ENCODE peak calls at places on chromosomes 7 and 10, in four cellular contexts. J is HepG2, K is WTC11, E is SK-N-SH. X is an unnamed sample.

GRCh38 chr10:93837783-93838677 is 55.7 kb upstream of the SLC35G1 start:
- DNase-seq in E (no peak), K (no peak), J (no peak), X (no peak)

GRCh38 chr10:15333909-15334649 is 37.0 kb downstream of the FAM171A1 start:
- DNase-seq in K (no peak), E (peak), J (peak), X (no peak)

GRCh38 chr10:26621889-26622681 is 75.4 kb upstream of the PDSS1 start:
- DNase-seq in K (peak), E (peak), J (no peak), X (peak)

GRCh38 chr10:101902032-101902799 is 58.6 kb upstream of the KCNIP2 start:
- DNase-seq in E (no peak), K (peak), J (no peak), X (no peak)

GRCh38 chr10:95388539-95388938 is 97.7 kb upstream of the PDLIM1 start:
- DNase-seq in J (peak), K (no peak), E (no peak), X (no peak)

GRCh38 chr7:1940402-1940786 is 270.3 kb downstream of the ELFN1 start:
- DNase-seq in E (no peak), K (no peak), J (no peak), X (peak)

GRCh38 chr7:32476816-32477648 is 13.1 kb downstream of the LSM5 start:
- DNase-seq in E (no peak), J (no peak), K (no peak), X (no peak)

GRCh38 chr10:87603196-87603595 is 56.5 kb upstream of the PAPSS2 start:
- DNase-seq in J (no peak), K (no peak), E (no peak), X (no peak)

GRCh38 chr7:139721844-139722243 is 56.0 kb downstream of the HIPK2 start:
- DNase-seq in J (no peak), K (no peak), E (no peak), X (no peak)

GRCh38 chr10:20768849-20769248 is 128.3 kb downstream of the NEBL start:
- DNase-seq in K (no peak), J (no peak), E (peak), X (no peak)

GRCh38 chr10:129548534-129549130 is 81.6 kb downstream of the MGMT start:
- DNase-seq in E (no peak), K (no peak), J (no peak), X (no peak)

GRCh38 chr10:77770081-77770867 is 132.7 kb upstream of the KCNMA1 start:
- DNase-seq in E (no peak), J (no peak), K (no peak), X (no peak)

GRCh38 chr7:66894463-66895080 is 26.5 kb upstream of the TMEM248 start:
- DNase-seq in E (no peak), K (peak), J (no peak), X (peak)

GRCh38 chr7:70321016-70321415 is 722.7 kb downstream of the AUTS2 start:
- DNase-seq in K (no peak), E (no peak), J (no peak), X (no peak)

GRCh38 chr10:53836638-53837037 is 964.4 kb downstream of the PCDH15 start:
- DNase-seq in K (no peak), E (peak), J (no peak), X (no peak)

GRCh38 chr10:101879456-101880189 is 36.0 kb upstream of the KCNIP2 start:
- DNase-seq in J (no peak), E (no peak), K (no peak), X (no peak)

GRCh38 chr7:118473271-118473670 is 248.8 kb downstream of the ANKRD7 start:
- DNase-seq in J (no peak), E (no peak), K (no peak), X (no peak)

GRCh38 chr10:62016477-62017140 is 115.1 kb downstream of the ARID5B start:
- DNase-seq in K (no peak), E (no peak), J (no peak), X (no peak)

GRCh38 chr7:84191261-84191660 is 3.3 kb downstream of the SEMA3A start:
- DNase-seq in J (no peak), E (no peak), K (no peak), X (no peak)

GRCh38 chr7:34011711-34012110 is 106.4 kb downstream of the BMPER start:
- DNase-seq in J (no peak), K (no peak), E (no peak), X (no peak)

GRCh38 chr10:17003151-17003550 is 126.5 kb downstream of the CUBN start:
- DNase-seq in K (no peak), J (no peak), E (peak), X (peak)

GRCh38 chr10:103549349-103549685 is 55.8 kb downstream of the NEURL1 start:
- DNase-seq in K (peak), J (no peak), E (peak), X (no peak)

GRCh38 chr7:142445019-142445686 is 187.3 kb upstream of the PRSS58 start:
- DNase-seq in J (no peak), K (peak), E (no peak), X (peak)

GRCh38 chr10:64102264-64102633 is 581.0 kb downstream of the REEP3 start:
- DNase-seq in K (no peak), E (no peak), J (no peak), X (no peak)

GRCh38 chr10:13587367-13587766 is 602 bp downstream of the PRPF18 start:
- DNase-seq in E (peak), J (peak), K (no peak), X (peak)

GRCh38 chr10:87740232-87740631 is 77.8 kb downstream of the ATAD1 start:
- DNase-seq in J (peak), E (no peak), K (no peak), X (no peak)

GRCh38 chr7:81503771-81504170 is 266.1 kb downstream of the HGF start:
- DNase-seq in E (no peak), J (no peak), K (no peak), X (no peak)

GRCh38 chr7:130903358-130903974 is 169.5 kb upstream of the KLF14 start:
- DNase-seq in K (no peak), E (no peak), J (no peak), X (peak)

GRCh38 chr7:90180011-90180585 is 25.8 kb downstream of the STEAP1 start:
- DNase-seq in K (no peak), J (peak), E (no peak), X (no peak)

DNA sequence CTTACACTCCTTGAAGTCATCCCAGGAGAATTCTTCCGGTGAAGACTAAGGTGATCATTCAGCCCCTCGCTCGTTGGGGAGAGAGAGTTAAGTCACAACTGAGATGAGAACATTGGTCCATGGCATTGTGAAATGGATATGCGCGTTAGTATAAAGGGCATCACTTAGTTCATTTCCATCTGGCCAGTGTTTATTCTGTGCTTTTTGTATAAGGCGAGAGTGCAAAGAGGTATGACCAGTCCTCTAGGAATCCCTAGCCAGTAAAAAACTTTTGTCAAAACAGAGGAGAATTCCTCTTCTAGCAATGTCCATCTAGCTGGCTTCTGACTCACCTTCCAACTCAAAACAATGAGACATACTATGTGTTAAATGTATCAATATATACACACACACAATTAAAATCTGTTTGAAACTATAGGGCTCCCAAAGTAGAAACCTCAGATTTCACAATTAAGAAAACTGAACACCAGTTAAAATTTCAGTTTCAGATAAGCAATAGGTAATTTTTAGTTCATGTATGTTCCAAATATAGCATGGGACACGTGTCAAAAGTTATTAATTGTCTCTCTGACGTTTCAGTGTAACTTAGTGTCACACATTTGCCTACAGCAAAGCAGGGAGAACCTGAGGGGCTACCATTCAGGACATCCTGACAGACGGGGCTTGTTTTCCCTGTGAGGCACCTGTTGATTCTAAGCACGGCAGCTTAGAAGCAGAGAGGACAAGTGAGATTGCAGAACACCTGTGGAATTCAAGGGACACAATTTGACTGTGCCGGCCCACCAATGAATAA is 158.9 kb downstream of the KLF6 start:
- DNase-seq in J (no peak), E (no peak), K (no peak), X (no peak)
- TF ChIP-seq FOXJ3 in J (no peak), E (no peak), K (no peak), X (no peak)

GRCh38 chr7:132422502-132423101 is 153.7 kb downstream of the PLXNA4 start:
- DNase-seq in E (no peak), K (no peak), J (no peak), X (no peak)
- TF ChIP-seq FOXJ3 in E (no peak), K (no peak), J (no peak), X (no peak)

GRCh38 chr7:88226886-88227516 is 7.2 kb upstream of the SRI start:
- DNase-seq in E (no peak), J (peak), K (no peak), X (no peak)
- TF ChIP-seq FOXJ3 in E (no peak), J (peak), K (no peak), X (no peak)

DNA sequence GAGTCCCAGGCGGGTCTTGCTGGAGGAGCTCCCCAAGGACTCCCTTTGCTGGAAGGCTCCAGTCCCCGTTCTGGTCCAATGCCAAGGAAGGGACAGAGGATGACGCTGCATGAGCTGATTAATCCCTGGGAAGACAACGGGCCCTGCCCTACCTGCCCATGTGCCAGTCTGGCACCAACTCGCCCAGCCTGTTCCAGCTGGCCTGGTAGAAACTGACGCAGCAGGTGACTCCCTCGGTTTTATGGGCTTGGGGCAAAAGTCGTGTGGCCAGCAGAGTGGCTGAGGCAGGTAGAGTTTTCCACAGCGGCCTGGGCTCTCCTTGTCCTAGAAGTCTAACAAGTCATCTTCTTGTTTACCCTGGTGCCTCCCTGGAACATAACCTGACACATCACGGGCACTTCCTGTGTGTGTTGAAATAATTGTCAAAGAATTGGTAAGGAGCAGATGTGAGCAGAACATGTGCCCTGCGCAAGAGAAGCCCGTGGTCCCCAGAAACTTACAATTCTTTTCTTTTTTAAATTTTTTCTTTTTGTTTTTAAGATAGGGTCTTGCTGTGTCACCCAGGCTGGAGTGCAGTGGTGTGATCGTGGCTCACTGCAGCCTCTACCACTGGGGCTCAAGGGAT is 20.3 kb upstream of the LMTK2 start:
- DNase-seq in J (no peak), E (no peak), K (no peak), X (no peak)
- TF ChIP-seq FOXJ3 in J (no peak), E (no peak), K (no peak), X (no peak)

X was measured in K562.